ENCODE peak calls at places on chromosome 2, in ten cellular contexts. J is foreskin fibroblast; V is CD8-positive, alpha-beta T cell; Q is EH; U is bronchial epithelial cell; G is activated B cell treated with CpG ODN at 0.5 μM for 24 hours; L is foreskin keratinocyte; E is LHCN-M2; N is A549; W is kidney tubule cell. F is an unnamed sample.

GRCh38 chr2:166727105-166727504 is 161.2 kb upstream of the XIRP2 start:
- DNase-seq in G (no peak), E (no peak), J (no peak), N (no peak), Q (no peak), L (no peak), V (no peak), U (no peak), W (no peak), F (no peak)

GRCh38 chr2:9343524-9343923 is 79.8 kb downstream of the ITGB1BP1 start:
- DNase-seq in J (no peak), L (no peak), Q (no peak), E (no peak), N (no peak), G (no peak), V (no peak), W (peak), U (no peak), F (no peak)

GRCh38 chr2:166179201-166179600 is 51.4 kb upstream of the SCN1A start:
- DNase-seq in E (no peak), G (no peak), Q (peak), N (no peak), U (peak), W (no peak), L (no peak), V (no peak), J (no peak), F (no peak)

GRCh38 chr2:85243101-85244072 is 84.4 kb downstream of the TGOLN2 start:
- DNase-seq in Q (no peak), E (no peak), G (no peak), V (no peak), U (no peak), J (no peak), N (peak), W (peak), L (no peak), F (no peak)

GRCh38 chr2:98269274-98269673 is 77.0 kb upstream of the CNGA3 start:
- DNase-seq in Q (peak), L (no peak), N (peak), U (peak), V (no peak), E (peak), W (peak), G (no peak), J (peak), F (peak)

GRCh38 chr2:173991857-173992588 is 26.9 kb upstream of the SP3 start:
- DNase-seq in L (no peak), E (peak), J (peak), U (peak), Q (peak), V (no peak), N (no peak), W (peak), G (no peak), F (no peak)

GRCh38 chr2:134917958-134918517 is 584 bp upstream of the CCNT2 start:
- DNase-seq in G (peak), E (no peak), N (no peak), J (no peak), W (no peak), L (no peak), U (peak), V (peak), Q (no peak), F (peak)

GRCh38 chr2:8317419-8317818 is 364.4 kb upstream of the ID2 start:
- DNase-seq in Q (no peak), J (no peak), V (no peak), U (no peak), G (no peak), W (no peak), L (no peak), N (no peak), E (no peak), F (no peak)

GRCh38 chr2:59732861-59733603 is 820.4 kb downstream of the BCL11A start:
- DNase-seq in W (no peak), N (no peak), Q (no peak), E (no peak), G (no peak), V (no peak), L (no peak), U (no peak), J (no peak), F (no peak)

GRCh38 chr2:159126653-159127052 is 158.2 kb downstream of the TANC1 start:
- DNase-seq in J (peak), L (no peak), N (no peak), U (peak), E (peak), G (no peak), Q (peak), V (no peak), W (no peak), F (no peak)

GRCh38 chr2:111702119-111702808 is 181.7 kb downstream of the ANAPC1 start:
- DNase-seq in L (no peak), E (peak), J (peak), G (no peak), N (peak), V (peak), Q (peak), U (peak), W (peak), F (peak)

GRCh38 chr2:237720962-237721361 is 77.6 kb upstream of the RBM44 start:
- DNase-seq in W (peak), N (no peak), V (no peak), G (no peak), E (peak), L (peak), J (peak), Q (peak), U (no peak), F (no peak)

GRCh38 chr2:11697103-11697871 is 27.3 kb upstream of the NTSR2 start:
- DNase-seq in G (no peak), U (peak), V (no peak), Q (peak), E (peak), N (peak), W (peak), J (peak), L (no peak), F (no peak)

GRCh38 chr2:161020437-161020836 is 139.8 kb upstream of the TANK start:
- DNase-seq in N (no peak), Q (no peak), W (peak), G (no peak), V (no peak), E (no peak), U (no peak), L (no peak), J (no peak), F (no peak)

GRCh38 chr2:109623923-109624322 is 9.8 kb downstream of the SOWAHC start:
- DNase-seq in V (no peak), G (no peak), E (no peak), N (no peak), W (no peak), L (no peak), Q (no peak), U (no peak), J (no peak), F (no peak)

GRCh38 chr2:54228945-54229344 is 27.1 kb downstream of the TSPYL6 start:
- DNase-seq in W (no peak), N (no peak), U (no peak), V (no peak), Q (no peak), G (no peak), J (no peak), E (no peak), L (no peak), F (no peak)

GRCh38 chr2:104040739-104041138 is 813.2 kb upstream of the POU3F3 start:
- DNase-seq in E (no peak), N (no peak), U (no peak), V (no peak), J (no peak), G (no peak), L (no peak), W (no peak), Q (no peak), F (no peak)

GRCh38 chr2:29650634-29651097 is 270.7 kb downstream of the ALK start:
- DNase-seq in N (no peak), L (peak), G (no peak), V (no peak), J (no peak), Q (no peak), W (peak), E (no peak), U (peak), F (no peak)

GRCh38 chr2:2502150-2502549 is 171.1 kb upstream of the MYT1L start:
- DNase-seq in L (no peak), J (no peak), U (no peak), W (no peak), N (no peak), Q (no peak), G (no peak), V (no peak), E (no peak), F (no peak)

GRCh38 chr2:170842785-170843184 is 26.1 kb downstream of the GAD1 start:
- DNase-seq in E (peak), W (peak), L (no peak), Q (peak), U (no peak), V (no peak), N (no peak), J (peak), G (no peak), F (no peak)

GRCh38 chr2:128638741-128639477 is 320.2 kb upstream of the HS6ST1 start:
- DNase-seq in Q (peak), J (no peak), E (no peak), L (no peak), G (no peak), N (no peak), V (no peak), U (no peak), W (no peak), F (peak)

GRCh38 chr2:119409506-119409905 is 22.1 kb upstream of the TMEM37 start:
- DNase-seq in Q (no peak), J (no peak), U (no peak), L (no peak), V (no peak), W (no peak), E (no peak), G (no peak), N (no peak), F (no peak)

GRCh38 chr2:127415593-127416485 is 2.4 kb upstream of the PROC start:
- DNase-seq in W (peak), U (peak), J (no peak), V (peak), Q (no peak), L (peak), N (peak), G (peak), E (no peak), F (peak)

GRCh38 chr2:36672199-36672598 is 24.3 kb upstream of the VIT start:
- DNase-seq in Q (peak), N (peak), V (no peak), L (no peak), W (peak), E (peak), J (no peak), G (no peak), U (peak), F (no peak)

GRCh38 chr2:74399785-74400184 is 19.7 kb upstream of the DCTN1 start:
- DNase-seq in E (no peak), G (no peak), N (peak), W (peak), L (no peak), J (no peak), V (no peak), U (peak), Q (peak), F (peak)

F was measured in COR-L47.